ENCODE peak calls at places on chromosomes 7 and 10, in nine cellular contexts. P, X, V, M, H, T, K, R and Y are unnamed samples. For H3K79me2, the result is how much of the 10 kb centered on the place peaks cover.

GRCh38 chr10:114753126-114753525 is 68.5 kb upstream of the FHIP2A start:
- DNase-seq in K (peak), H (peak), M (no peak), R (no peak), P (no peak), X (no peak), V (no peak), T (no peak), Y (no peak)

GRCh38 chr7:99001482-99002145 is 123.3 kb downstream of the TRRAP start:
- DNase-seq in T (no peak), V (no peak), P (no peak), R (peak), M (no peak), H (no peak), K (no peak), X (no peak), Y (no peak)

GRCh38 chr7:27163776-27164380 is 1.5 kb downstream of the HOXA9 start:
- DNase-seq in R (peak), T (no peak), K (peak), P (no peak), H (no peak), M (no peak), V (no peak), X (no peak), Y (no peak)

GRCh38 chr7:2566890-2567662 is 8.3 kb downstream of the IQCE start:
- DNase-seq in X (peak), T (no peak), M (no peak), H (no peak), K (peak), V (no peak), R (no peak), P (no peak), Y (peak)

GRCh38 chr10:77636967-77637473 is 588 bp downstream of the KCNMA1 start:
- DNase-seq in X (no peak), R (peak), K (peak), V (no peak), T (no peak), H (no peak), M (peak), P (no peak), Y (no peak)

GRCh38 chr7:73683056-73683915 is at the start of the genes BUD23 and DNAJC30:
- DNase-seq in P (peak), V (peak), X (peak), R (peak), K (peak), M (peak), H (peak), T (peak), Y (peak)

GRCh38 chr7:14507617-14508016 is 394.9 kb downstream of the DGKB start:
- DNase-seq in H (peak), V (no peak), T (no peak), M (no peak), K (peak), R (no peak), X (no peak), P (no peak), Y (no peak)

GRCh38 chr10:33129987-33130386 is 172.0 kb upstream of the ITGB1 start:
- DNase-seq in H (no peak), M (no peak), V (no peak), R (no peak), K (peak), P (no peak), T (no peak), X (no peak), Y (no peak)

GRCh38 chr10:53403688-53404087 is 631.1 kb upstream of the MBL2 start:
- DNase-seq in M (no peak), H (peak), X (peak), R (no peak), T (peak), P (no peak), K (no peak), V (no peak), Y (no peak)

GRCh38 chr7:2958416-2959342 is 85.0 kb downstream of the CARD11 start:
- DNase-seq in X (no peak), M (no peak), H (no peak), V (no peak), R (no peak), K (no peak), P (no peak), T (no peak), Y (no peak)

DNA sequence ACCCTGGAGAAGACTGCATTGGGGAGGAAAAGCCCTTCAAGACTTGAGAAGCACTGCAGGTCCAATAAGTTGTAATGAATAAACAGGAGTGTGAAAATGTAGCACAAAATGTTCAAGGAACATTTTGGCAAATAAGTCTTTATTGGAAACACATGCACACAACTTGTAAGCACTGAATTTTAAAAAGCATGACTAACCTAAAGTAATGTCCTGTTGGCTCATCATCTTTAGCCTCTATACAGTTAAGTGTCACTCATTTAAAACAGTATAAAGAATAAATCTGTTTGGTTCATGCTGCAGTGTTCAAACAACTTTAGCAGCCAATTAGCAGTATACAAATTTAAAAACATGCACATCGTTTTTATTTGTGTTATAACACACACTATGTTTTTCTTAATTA is 108.6 kb downstream of the CDK6 start:
- DNase-seq in X (no peak), V (no peak), P (no peak), T (no peak), M (no peak), R (no peak), K (peak), H (peak), Y (no peak)
- H3K79me2 ChIP-seq in X (half or more), V (under half), P (under half), T (under half), M (under half), R (half or more), K (half or more), H (under half), Y (under half)

DNA sequence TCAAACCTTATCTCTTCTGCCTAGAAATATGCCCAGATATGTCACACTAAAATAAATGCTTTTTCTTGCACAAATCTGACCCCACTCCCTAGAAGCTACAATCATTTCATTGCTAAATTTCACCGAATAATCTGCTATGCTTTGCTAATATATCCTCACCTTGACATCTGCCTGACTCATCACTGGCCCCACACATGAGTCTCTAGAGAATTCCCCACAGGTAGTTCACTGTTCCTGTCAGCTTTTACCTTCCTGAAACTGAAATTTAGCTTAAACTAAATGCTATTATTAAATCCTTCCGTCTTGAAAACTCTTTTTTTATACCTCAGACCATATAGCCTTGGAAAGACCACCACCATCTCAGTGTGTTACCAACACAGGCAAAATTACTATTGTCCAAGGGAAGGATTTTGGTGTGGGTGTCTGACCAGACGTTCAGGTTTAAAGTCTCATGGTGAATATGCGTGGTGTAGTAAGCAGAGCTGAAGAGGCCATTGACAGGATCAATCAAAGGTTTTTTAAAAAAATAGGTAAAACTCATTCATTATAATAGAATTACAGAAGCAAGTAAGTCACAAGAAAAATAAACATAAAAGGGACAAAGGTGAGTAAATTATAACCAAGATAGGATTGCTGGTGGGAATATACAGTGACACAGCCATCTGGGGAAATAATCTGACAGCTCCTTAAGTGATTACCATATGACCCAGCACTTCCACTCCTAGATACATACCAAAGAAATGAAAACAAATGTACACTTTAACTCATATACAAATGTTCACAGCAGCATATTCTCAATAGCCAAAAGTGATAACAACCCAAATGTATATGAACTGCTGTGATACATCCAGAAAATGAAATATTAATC is 173.5 kb downstream of the KMT2E start:
- DNase-seq in K (no peak), T (no peak), M (no peak), R (no peak), V (no peak), H (peak), P (no peak), X (peak), Y (no peak)
- H3K27ac ChIP-seq in K (peak), T (no peak), M (no peak), R (no peak), V (no peak), H (no peak), P (no peak), X (peak), Y (no peak)

DNA sequence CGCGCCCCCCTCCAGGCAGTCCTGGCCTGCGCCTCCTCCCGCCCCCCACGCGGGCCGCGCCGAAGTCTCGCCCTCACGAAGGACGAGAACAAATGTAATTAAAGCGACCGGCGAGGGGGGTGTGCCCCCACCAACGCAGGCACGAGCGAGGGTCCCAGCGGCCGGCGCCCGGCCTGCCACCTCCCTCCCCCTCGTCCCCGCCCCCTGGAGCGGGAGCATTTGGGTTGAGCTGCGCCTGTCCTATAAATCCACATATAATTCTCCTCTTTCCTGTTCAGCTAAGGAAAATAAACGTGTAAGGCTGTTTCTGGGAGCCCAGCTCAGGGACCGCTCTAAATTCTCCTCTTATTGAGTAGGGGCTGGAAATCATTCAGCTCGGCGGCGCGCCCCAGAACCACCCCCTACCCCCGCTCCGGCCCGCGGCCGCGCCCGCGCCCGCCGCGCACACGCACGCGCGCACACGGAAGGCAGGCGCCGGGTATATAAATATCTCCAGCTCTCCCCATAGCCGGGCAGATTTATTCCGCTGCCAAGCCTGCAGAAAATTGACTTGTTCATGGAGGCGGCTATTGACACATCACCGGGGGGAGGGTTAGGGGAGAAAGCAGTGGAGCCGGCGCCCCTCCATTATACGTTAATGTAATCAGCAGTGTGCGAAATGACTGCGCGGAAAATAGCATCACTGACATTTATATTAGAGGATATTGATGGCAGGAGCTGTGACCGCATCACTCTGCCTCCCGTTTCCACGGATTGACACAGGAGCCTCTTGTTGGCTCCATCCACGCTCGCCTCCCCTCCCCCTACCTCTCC is 61.6 kb upstream of the BTRC start:
- DNase-seq in M (peak), K (peak), T (peak), X (no peak), H (no peak), P (no peak), V (peak), R (peak), Y (no peak)
- H3K79me2 ChIP-seq in M (under half), K (under half), T (under half), X (under half), H (under half), P (under half), V (under half), R (under half), Y (under half)

DNA sequence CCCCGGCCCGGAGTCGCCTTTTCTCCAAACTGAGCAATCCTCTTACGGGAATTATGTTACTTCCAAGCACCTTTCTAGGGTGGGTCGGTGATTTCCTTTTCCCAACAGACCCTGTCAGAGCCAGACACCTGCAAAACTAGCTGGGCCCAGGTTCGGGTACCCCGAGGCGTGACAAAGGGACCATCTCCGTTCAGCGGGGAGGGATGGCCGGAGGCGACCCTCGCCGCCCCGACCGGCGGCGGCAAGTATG is 445 bp downstream of the PPA1 start:
- DNase-seq in P (no peak), T (no peak), V (no peak), H (no peak), X (no peak), K (no peak), R (no peak), M (no peak), Y (no peak)
- H3K27ac ChIP-seq in P (peak), T (peak), V (no peak), H (peak), X (peak), K (peak), R (peak), M (no peak), Y (peak)

GRCh38 chr7:19095461-19095860 is 22.0 kb downstream of the TWIST1 start:
- DNase-seq in X (no peak), T (no peak), K (peak), H (no peak), V (no peak), P (no peak), R (no peak), M (no peak), Y (no peak)

GRCh38 chr7:19091871-19092270 is 25.6 kb downstream of the TWIST1 start:
- DNase-seq in M (no peak), X (no peak), V (no peak), H (no peak), T (no peak), R (no peak), P (no peak), K (no peak), Y (no peak)

GRCh38 chr7:19098510-19098909 is 18.9 kb downstream of the TWIST1 start:
- DNase-seq in X (no peak), H (no peak), P (no peak), M (no peak), T (no peak), K (no peak), R (no peak), V (no peak), Y (no peak)

GRCh38 chr7:19097165-19097885 is 20.1 kb downstream of the TWIST1 start:
- DNase-seq in X (no peak), P (no peak), T (no peak), R (no peak), M (no peak), H (no peak), K (peak), V (no peak), Y (no peak)

GRCh38 chr7:19094971-19095370 is 22.5 kb downstream of the TWIST1 start:
- DNase-seq in P (no peak), K (no peak), X (no peak), M (no peak), T (no peak), V (no peak), H (no peak), R (no peak), Y (no peak)
- H3K79me2 ChIP-seq in P (under half), K (half or more), X (under half), M (under half), T (under half), V (under half), H (under half), R (under half), Y (under half)

GRCh38 chr7:37947840-37948198 is 27.4 kb downstream of the EPDR1 start:
- DNase-seq in H (no peak), M (no peak), P (no peak), X (no peak), K (no peak), R (no peak), V (peak), T (no peak), Y (no peak)
- H3K27ac ChIP-seq in H (no peak), M (no peak), P (no peak), X (no peak), K (no peak), R (no peak), V (no peak), T (no peak), Y (no peak)

GRCh38 chr7:155764432-155764798 is 47.8 kb downstream of the SHH start:
- DNase-seq in X (no peak), K (no peak), P (no peak), M (no peak), T (no peak), V (no peak), H (no peak), R (no peak), Y (no peak)
- H3K79me2 ChIP-seq in X (half or more), K (half or more), P (under half), M (half or more), T (under half), V (under half), H (under half), R (under half), Y (under half)

DNA sequence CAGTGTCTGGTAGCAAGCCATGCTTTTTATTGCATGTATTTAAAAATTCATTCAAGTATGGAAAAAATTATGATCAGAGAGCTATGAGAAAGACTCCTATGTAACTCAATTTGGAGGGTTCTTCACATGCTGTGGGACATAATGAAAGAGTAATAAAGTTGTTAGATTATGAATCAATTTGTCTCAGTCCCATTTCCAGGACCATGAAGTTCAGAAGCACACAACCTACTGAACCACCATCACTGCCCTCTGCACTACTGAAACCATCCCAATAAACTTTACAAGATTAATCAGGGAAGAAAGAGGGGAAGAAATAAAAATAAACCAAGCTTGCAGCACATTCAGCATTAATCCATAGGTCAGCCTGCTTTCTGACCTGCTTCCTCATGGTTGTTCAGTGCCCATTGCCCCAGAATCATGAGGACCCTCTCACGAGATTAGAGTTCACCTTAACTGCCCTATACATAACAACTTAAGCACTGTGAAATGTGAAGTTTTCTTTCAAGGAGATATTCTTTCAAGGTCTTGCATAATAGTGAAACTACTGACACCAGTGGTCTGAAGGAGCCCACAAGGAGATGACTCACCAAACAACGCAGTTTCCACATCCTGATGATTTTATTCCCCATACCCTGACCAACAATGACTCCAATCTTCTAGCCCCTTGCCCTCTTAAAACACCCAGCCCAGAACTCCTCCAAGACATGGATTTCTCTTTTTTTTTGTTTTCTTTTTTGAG is 171.5 kb upstream of the ADCY1 start:
- DNase-seq in V (no peak), R (peak), X (peak), K (peak), P (no peak), M (no peak), T (no peak), H (peak), Y (no peak)
- H3K27ac ChIP-seq in V (no peak), R (no peak), X (peak), K (no peak), P (no peak), M (no peak), T (no peak), H (peak), Y (no peak)